ENCODE peak calls at places on chromosomes 2 and 18, in five cellular contexts. K is cardiac fibroblast; V is adipocyte; F is AG08396; X is activated gamma-delta T cell treated with anti-CD3 and anti-CD28 coated beads, Interleukin-2, amount 50 U/mL, for 16 hours. U is an unnamed sample.

GRCh38 chr2:11329759-11330158 is 14.7 kb downstream of the ROCK2 start:
- DNase-seq in K (no peak), X (no peak), F (peak), V (peak), U (no peak)

GRCh38 chr2:113138428-113139322 is 11.3 kb downstream of the IL1RN start:
- DNase-seq in V (peak), F (peak), K (peak), X (peak), U (no peak)

GRCh38 chr2:66560683-66561082 is 125.8 kb downstream of the MEIS1 start:
- DNase-seq in F (no peak), X (no peak), K (peak), V (no peak), U (no peak)

GRCh38 chr2:23595601-23596251 is 210.7 kb downstream of the KLHL29 start:
- DNase-seq in F (peak), X (no peak), V (peak), K (peak), U (peak)

GRCh38 chr2:54561795-54562592 is 105.9 kb downstream of the SPTBN1 start:
- DNase-seq in F (no peak), V (no peak), K (no peak), X (no peak), U (no peak)

GRCh38 chr18:22813648-22814328 is 119.3 kb upstream of the RBBP8 start:
- DNase-seq in K (peak), F (peak), V (peak), X (no peak), U (no peak)

GRCh38 chr2:28325567-28326468 is 66.8 kb upstream of the FOSL2 start:
- DNase-seq in V (no peak), K (no peak), X (no peak), F (no peak), U (no peak)

GRCh38 chr2:121418494-121419058 is 112.1 kb upstream of the RNU4ATAC start:
- DNase-seq in X (no peak), K (no peak), F (no peak), V (no peak), U (no peak)

GRCh38 chr2:241940329-241940728 is 70.8 kb downstream of the RTP5 start:
- DNase-seq in K (no peak), V (no peak), F (no peak), X (no peak), U (no peak)

GRCh38 chr18:32735781-32736180 is 37.0 kb downstream of the KLHL14 start:
- DNase-seq in F (no peak), K (no peak), V (no peak), X (no peak), U (no peak)

GRCh38 chr2:212619954-212620353 is 81.4 kb upstream of the ERBB4 start:
- DNase-seq in V (no peak), K (no peak), F (no peak), X (no peak), U (no peak)

GRCh38 chr2:7241041-7241440 is 323.8 kb downstream of the RNF144A start:
- DNase-seq in F (no peak), K (no peak), X (no peak), V (no peak), U (no peak)

GRCh38 chr18:61475931-61476330 is 142.7 kb downstream of the CDH20 start:
- DNase-seq in K (no peak), F (no peak), X (no peak), V (no peak), U (no peak)

GRCh38 chr2:37795456-37795855 is 124.0 kb upstream of the CDC42EP3 start:
- DNase-seq in K (no peak), X (no peak), F (no peak), V (no peak), U (no peak)

GRCh38 chr18:26386002-26386401 is 159.8 kb downstream of the TAF4B start:
- DNase-seq in K (peak), X (no peak), V (peak), F (no peak), U (no peak)

GRCh38 chr2:10057231-10058107 is 14.1 kb downstream of the KLF11 start:
- DNase-seq in X (no peak), K (peak), F (peak), V (peak), U (no peak)

GRCh38 chr2:134198006-134198634 is 55.8 kb upstream of the MGAT5 start:
- DNase-seq in F (no peak), K (no peak), V (no peak), X (no peak), U (no peak)

GRCh38 chr2:206305523-206306245 is 31.2 kb downstream of the ZDBF2 start:
- DNase-seq in X (no peak), K (no peak), F (no peak), V (no peak), U (no peak)

GRCh38 chr2:83342860-83343329 is 1116.2 kb downstream of the SUCLG1 start:
- DNase-seq in X (no peak), F (no peak), K (no peak), V (no peak), U (no peak)

GRCh38 chr2:65049010-65049639 is 7.1 kb upstream of the CEP68 start:
- DNase-seq in V (no peak), X (no peak), F (no peak), K (no peak), U (no peak)

GRCh38 chr2:28101892-28102291 is 211.4 kb downstream of the BABAM2 start:
- DNase-seq in K (peak), X (no peak), V (no peak), F (no peak), U (no peak)

GRCh38 chr2:61536086-61536722 is 2.0 kb downstream of the XPO1 start:
- DNase-seq in K (peak), X (no peak), F (no peak), V (peak), U (no peak)

GRCh38 chr18:21306368-21306767 is 64.3 kb downstream of the GREB1L start:
- DNase-seq in V (no peak), X (no peak), F (no peak), K (peak), U (no peak)

GRCh38 chr2:85502720-85503119 is 36.2 kb upstream of the MAT2A start:
- DNase-seq in V (no peak), F (no peak), K (no peak), X (no peak), U (no peak)

GRCh38 chr2:72887836-72888437 is 729 bp downstream of the SPR start:
- DNase-seq in X (peak), F (peak), V (peak), K (peak), U (peak)

GRCh38 chr2:134670955-134671354 is 47.8 kb downstream of the TMEM163 start:
- DNase-seq in X (no peak), K (no peak), F (no peak), V (no peak), U (no peak)

GRCh38 chr2:40401896-40402295 is 50.0 kb downstream of the SLC8A1 start:
- DNase-seq in F (no peak), X (no peak), K (peak), V (peak), U (no peak)

GRCh38 chr2:80068068-80068467 is 236.5 kb downstream of the LRRTM1 start:
- DNase-seq in V (no peak), F (peak), K (no peak), X (no peak), U (no peak)

GRCh38 chr18:48314694-48315093 is 94.5 kb downstream of the ZBTB7C start:
- DNase-seq in X (no peak), K (no peak), F (no peak), V (no peak), U (no peak)

GRCh38 chr2:200258881-200259576 is 47.5 kb upstream of the SPATS2L start:
- DNase-seq in V (no peak), F (no peak), X (no peak), K (no peak), U (no peak)

GRCh38 chr2:7115364-7115763 is 198.2 kb downstream of the RNF144A start:
- DNase-seq in K (no peak), V (no peak), X (no peak), F (no peak), U (no peak)

GRCh38 chr2:142270291-142270690 is 139.5 kb upstream of the LRP1B start:
- DNase-seq in F (no peak), K (no peak), V (no peak), X (no peak), U (no peak)

GRCh38 chr2:69385443-69386151 is 1.4 kb downstream of the GFPT1 start:
- DNase-seq in V (peak), X (no peak), K (peak), F (no peak), U (no peak)

GRCh38 chr18:24831091-24831490 is 370.7 kb downstream of the HRH4 start:
- DNase-seq in K (no peak), F (no peak), X (no peak), V (no peak), U (no peak)

GRCh38 chr2:154623819-154624218 is 74.7 kb upstream of the KCNJ3 start:
- DNase-seq in V (peak), X (no peak), K (peak), F (no peak), U (no peak)